ENCODE peak calls at places on chromosomes 12 and 14, in five cellular contexts. C is heart left ventricle, Z is nephron progenitor cell, V is GM12864, B is upper lobe of right lung. O is an unnamed sample.

GRCh38 chr12:78584695-78585094 is 279.9 kb upstream of the SYT1 start:
- DNase-seq in C (no peak), Z (no peak), V (no peak), B (no peak), O (no peak)

GRCh38 chr12:65607271-65607880 is 216.9 kb upstream of the HMGA2 start:
- DNase-seq in C (no peak), Z (no peak), V (no peak), B (no peak), O (no peak)

GRCh38 chr14:40368314-40368713 is 936.1 kb upstream of the FBXO33 start:
- DNase-seq in C (no peak), Z (no peak), V (no peak), B (no peak), O (no peak)

GRCh38 chr14:103280278-103280917 is 53.6 kb upstream of the EIF5 start:
- DNase-seq in C (no peak), Z (no peak), V (no peak), B (no peak), O (no peak)

GRCh38 chr12:6312529-6313325 is 2.2 kb downstream of the PLEKHG6 start:
- DNase-seq in C (no peak), Z (peak; percentile 46), V (no peak), B (peak; percentile 82), O (no peak)

GRCh38 chr12:111424793-111425251 is 19.1 kb downstream of the SH2B3 start:
- DNase-seq in C (no peak), Z (no peak), V (no peak), B (no peak), O (no peak)

GRCh38 chr12:125861299-125862281 is 796.4 kb downstream of the AACS start:
- DNase-seq in C (peak; percentile 75), Z (no peak), V (no peak), B (peak; percentile 85), O (no peak)

GRCh38 chr14:21092147-21093011 is 6.1 kb downstream of the ZNF219 start:
- DNase-seq in C (peak; percentile 81), Z (peak; percentile 94), V (no peak), B (peak; percentile 93), O (peak; percentile 94)

GRCh38 chr12:27185234-27186045 is 58.6 kb upstream of the STK38L start:
- DNase-seq in C (no peak), Z (no peak), V (peak; percentile 78), B (no peak), O (no peak)

GRCh38 chr12:3129301-3130052 is 52.3 kb downstream of the TSPAN9 start:
- DNase-seq in C (no peak), Z (no peak), V (peak; percentile 26), B (no peak), O (no peak)

GRCh38 chr14:70663707-70664179 is 22.0 kb downstream of the TTC9 start:
- DNase-seq in C (no peak), Z (no peak), V (no peak), B (no peak), O (no peak)

GRCh38 chr12:132236129-132236929 is 92.1 kb downstream of the NOC4L start:
- DNase-seq in C (no peak), Z (no peak), V (no peak), B (no peak), O (no peak)

GRCh38 chr14:65879218-65880009 is 466.9 kb downstream of the FUT8 start:
- DNase-seq in C (no peak), Z (no peak), V (no peak), B (no peak), O (no peak)

GRCh38 chr12:57579011-57579410 is 12.0 kb upstream of the PIP4K2C start:
- DNase-seq in C (no peak), Z (no peak), V (no peak), B (no peak), O (no peak)

GRCh38 chr14:90443161-90444076 is 46.6 kb downstream of the CALM1 start:
- DNase-seq in C (no peak), Z (no peak), V (no peak), B (peak; percentile 28), O (no peak)

GRCh38 chr12:52203126-52203921 is 11.5 kb upstream of the KRT80 start:
- DNase-seq in C (peak; percentile 57), Z (peak; percentile 38), V (no peak), B (peak; percentile 73), O (no peak)

GRCh38 chr14:100543471-100544455 is 43.5 kb downstream of the BEGAIN start:
- DNase-seq in C (no peak), Z (no peak), V (no peak), B (no peak), O (no peak)

GRCh38 chr12:14443531-14443930 is 78.0 kb downstream of the ATF7IP start:
- DNase-seq in C (no peak), Z (no peak), V (no peak), B (no peak), O (no peak)

GRCh38 chr12:45671254-45671653 is 58.3 kb upstream of the ARID2 start:
- DNase-seq in C (no peak), Z (no peak), V (no peak), B (no peak), O (no peak)

GRCh38 chr12:103626498-103626897 is 39.4 kb downstream of the STAB2 start:
- DNase-seq in C (peak; percentile 69), Z (no peak), V (no peak), B (no peak), O (no peak)

GRCh38 chr14:78638926-78639325 is 468.8 kb downstream of the NRXN3 start:
- DNase-seq in C (no peak), Z (no peak), V (no peak), B (no peak), O (no peak)

GRCh38 chr12:21264232-21264631 is 70.5 kb downstream of the SLCO1A2 start:
- DNase-seq in C (no peak), Z (no peak), V (no peak), B (no peak), O (no peak)

GRCh38 chr14:103549361-103550311 is 12.8 kb downstream of the BAG5 start:
- DNase-seq in C (peak; percentile 73), Z (no peak), V (no peak), B (no peak), O (no peak)

GRCh38 chr14:105601360-105602242 is 75.2 kb downstream of the TMEM121 start:
- DNase-seq in C (no peak), Z (no peak), V (no peak), B (no peak), O (no peak)

GRCh38 chr14:20327005-20327869 is 5.8 kb downstream of the CCNB1IP1 start:
- DNase-seq in C (no peak), Z (no peak), V (no peak), B (no peak), O (no peak)

GRCh38 chr14:22888662-22889061 is 5.6 kb downstream of the REM2 start:
- DNase-seq in C (no peak), Z (no peak), V (peak; percentile 78), B (no peak), O (no peak)

GRCh38 chr14:103195828-103196615 is 72.8 kb downstream of the TNFAIP2 start:
- DNase-seq in C (no peak), Z (no peak), V (no peak), B (no peak), O (no peak)

GRCh38 chr12:3752741-3753486 is at the start of gene CRACR2A:
- DNase-seq in C (peak; percentile 78), Z (peak; percentile 86), V (peak; percentile 56), B (peak; percentile 85), O (peak; percentile 64)

GRCh38 chr12:120227233-120228040 is 26.5 kb upstream of the RPLP0 start:
- DNase-seq in C (no peak), Z (no peak), V (no peak), B (no peak), O (no peak)

GRCh38 chr12:118098911-118099671 is 4.7 kb downstream of the VSIG10 start:
- DNase-seq in C (no peak), Z (no peak), V (no peak), B (no peak), O (no peak)

GRCh38 chr14:83085141-83085540 is 1551.5 kb upstream of the SEL1L start:
- DNase-seq in C (no peak), Z (no peak), V (no peak), B (no peak), O (no peak)

GRCh38 chr12:22938323-22938722 is 313.4 kb downstream of the ETNK1 start:
- DNase-seq in C (no peak), Z (no peak), V (no peak), B (no peak), O (no peak)

GRCh38 chr14:30270200-30271161 is 288.5 kb upstream of the G2E3 start:
- DNase-seq in C (peak; percentile 78), Z (peak; percentile 90), V (peak; percentile 36), B (peak; percentile 86), O (peak; percentile 95)
- TF ChIP-seq CTCF in C (peak; percentile 80), Z (peak; percentile 91), V (peak; percentile 98), B (peak; percentile 90), O (peak; percentile 92)

DNA sequence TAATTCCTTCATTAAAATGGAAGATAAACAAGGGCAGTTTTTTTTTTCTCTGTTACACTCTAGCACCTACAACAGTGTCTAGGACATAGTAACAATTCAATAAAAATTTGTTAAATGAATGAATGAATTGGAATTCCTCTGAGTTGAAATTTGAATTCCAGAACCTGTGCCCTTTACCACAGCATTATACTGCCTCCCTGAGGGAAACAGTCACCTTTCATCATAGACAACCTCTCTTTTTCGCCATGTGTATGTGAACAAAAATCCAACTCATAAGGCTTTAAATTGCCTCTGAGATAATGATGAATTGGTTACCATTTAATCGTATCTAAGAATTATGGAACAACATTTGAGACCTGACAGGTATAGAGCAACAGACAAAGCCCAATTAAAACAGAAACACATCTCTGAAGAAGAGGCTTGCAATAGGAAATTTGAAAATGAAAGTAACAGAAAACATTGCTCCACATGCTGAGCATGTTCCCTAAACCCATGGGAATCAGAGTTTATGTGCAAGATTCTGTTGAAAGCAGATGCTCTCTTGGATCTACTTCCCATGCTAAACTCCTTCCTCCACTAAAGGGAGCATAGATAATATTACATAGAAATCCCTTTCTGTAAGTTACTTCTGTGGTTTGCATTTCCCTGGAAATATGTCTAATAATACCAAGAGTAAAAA is 657.8 kb downstream of the GALC start:
- DNase-seq in C (no peak), Z (no peak), V (no peak), B (no peak), O (no peak)
- TF ChIP-seq CTCF in C (no peak), Z (no peak), V (no peak), B (no peak), O (no peak)

GRCh38 chr12:16121953-16122352 is 155.5 kb downstream of the SLC15A5 start:
- DNase-seq in C (no peak), Z (no peak), V (no peak), B (no peak), O (no peak)
- TF ChIP-seq CTCF in C (no peak), Z (no peak), V (no peak), B (no peak), O (no peak)

DNA sequence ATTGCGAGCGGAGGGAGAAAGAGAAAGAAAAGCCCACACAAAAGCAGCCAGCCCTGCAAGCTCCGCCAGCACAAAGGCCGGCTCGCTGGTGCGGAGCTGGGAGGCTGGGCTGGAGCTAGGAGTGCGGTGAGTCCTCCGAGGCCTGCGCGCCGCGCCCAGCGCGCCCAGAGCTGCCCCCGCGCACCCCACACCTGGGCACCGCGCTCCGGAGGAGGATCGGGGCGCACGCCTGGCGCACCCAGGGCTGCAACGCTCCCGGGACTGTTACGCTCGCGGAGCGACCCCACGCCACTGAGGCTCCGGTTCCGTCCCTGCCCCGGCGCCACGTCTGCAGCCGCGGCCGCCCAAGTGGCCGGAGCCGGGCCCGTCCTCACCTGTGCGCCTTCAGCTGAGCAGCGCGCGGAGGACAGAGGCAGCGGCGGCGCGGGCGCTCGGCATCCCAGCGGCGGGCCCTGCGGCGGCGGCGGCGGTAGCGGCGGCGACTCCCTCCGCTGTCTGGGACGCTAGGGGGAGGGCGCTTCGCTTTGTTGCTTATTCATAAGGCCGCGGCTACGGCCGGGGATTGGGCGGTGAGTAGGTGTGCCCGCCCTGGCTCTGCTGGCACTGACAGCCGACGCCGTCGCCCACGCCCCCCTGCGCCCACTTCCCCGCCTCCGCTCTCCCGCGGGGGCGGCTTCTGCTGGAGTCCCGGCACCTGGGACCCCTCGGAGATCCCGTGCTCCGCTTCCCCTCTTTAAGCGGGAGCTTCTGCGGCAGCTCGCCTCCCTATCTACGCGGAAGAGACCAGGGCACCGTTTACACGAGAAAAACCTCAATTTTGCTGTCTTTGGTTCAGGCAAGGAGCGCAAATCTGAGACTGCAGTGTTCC is at the start of gene ARMH4:
- DNase-seq in C (peak; percentile 91), Z (peak; percentile 90), V (no peak), B (peak; percentile 90), O (peak; percentile 79)
- TF ChIP-seq CTCF in C (peak; percentile 15), Z (no peak), V (peak; percentile 12), B (peak; percentile 29), O (peak; percentile 27)